ENCODE peak calls at places on chromosome 12, in five cellular contexts. A is neuronal stem cell, T is sigmoid colon, N is IMR-90, M is stomach. S is an unnamed sample. For H3K4me1, the result is how much of the 10 kb centered on the place peaks cover.

GRCh38 chr12:120094485-120094884 is 22.1 kb downstream of the RAB35 start:
- DNase-seq in M (no peak), T (no peak), N (no peak), A (no peak), S (no peak)

GRCh38 chr12:51127050-51127729 is 43.8 kb upstream of the CSRNP2 start:
- DNase-seq in T (no peak), N (peak), M (no peak), A (no peak), S (peak)

GRCh38 chr12:58741226-58741625 is 179.1 kb downstream of the LRIG3 start:
- DNase-seq in T (no peak), N (no peak), A (no peak), M (no peak), S (no peak)

GRCh38 chr12:50057000-50057841 is at the start of gene ASIC1:
- DNase-seq in N (peak), A (peak), M (peak), T (peak), S (peak)

GRCh38 chr12:12115531-12115930 is 44.8 kb downstream of the BCL2L14 start:
- DNase-seq in T (no peak), N (no peak), A (no peak), M (no peak), S (no peak)

GRCh38 chr12:6974180-6974579 is 3.5 kb downstream of the EMG1 start:
- DNase-seq in N (no peak), A (no peak), T (no peak), M (no peak), S (no peak)

GRCh38 chr12:116196752-116197718 is 80.5 kb downstream of the MED13L start:
- DNase-seq in T (no peak), M (no peak), N (no peak), A (no peak), S (no peak)

GRCh38 chr12:113889076-113889475 is 77.0 kb downstream of the RBM19 start:
- DNase-seq in A (no peak), N (peak), M (no peak), T (no peak), S (peak)

GRCh38 chr12:32566663-32567634 is 112.2 kb upstream of the DNM1L start:
- DNase-seq in T (no peak), M (no peak), N (peak), A (no peak), S (peak)

GRCh38 chr12:119258149-119258548 is 76.4 kb upstream of the CCDC60 start:
- DNase-seq in T (no peak), N (no peak), A (no peak), M (no peak), S (no peak)

GRCh38 chr12:3117628-3118027 is 40.4 kb downstream of the TSPAN9 start:
- DNase-seq in M (no peak), T (no peak), A (no peak), N (peak), S (peak)

GRCh38 chr12:1212529-1212928 is 221.5 kb downstream of the ERC1 start:
- DNase-seq in T (no peak), M (no peak), N (no peak), A (no peak), S (no peak)

DNA sequence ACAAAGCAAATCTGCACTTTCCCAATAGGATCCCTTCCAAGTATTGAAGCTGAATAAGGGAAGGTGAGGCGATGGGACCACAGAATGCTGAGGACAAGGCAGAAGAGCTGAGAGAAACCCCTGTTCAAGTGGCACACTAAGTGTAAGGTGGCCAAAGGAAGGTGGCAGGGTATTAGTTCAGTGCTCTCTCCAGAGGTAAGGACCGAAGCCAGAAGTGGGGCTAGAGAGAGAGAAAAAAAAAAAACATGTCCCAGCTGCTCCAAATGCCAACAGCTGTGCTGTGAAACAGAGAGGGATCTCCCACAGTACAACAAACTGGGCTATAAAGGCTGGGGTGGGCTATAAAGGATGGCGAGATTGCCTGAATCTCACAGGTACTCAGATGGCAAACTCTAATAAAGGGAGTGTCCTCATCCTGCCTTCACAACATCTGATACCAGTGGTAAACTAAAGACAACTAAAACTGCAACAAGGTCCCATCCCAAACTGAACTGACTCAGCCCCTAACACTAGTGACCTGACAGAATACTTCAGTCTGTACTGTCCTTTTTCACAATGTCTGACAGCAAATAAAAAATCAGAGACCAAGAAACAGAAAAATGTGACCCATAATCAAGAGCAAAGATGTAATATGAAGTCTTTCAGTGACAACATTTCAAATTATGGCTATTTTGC is 47.9 kb downstream of the CDK17 start:
- DNase-seq in A (no peak), N (no peak), M (no peak), T (no peak), S (peak)
- H3K4me1 ChIP-seq in A (under half), N (under half), M (under half), T (under half), S (under half)

GRCh38 chr12:72271401-72271740 is 799 bp upstream of the TRHDE start:
- DNase-seq in N (peak), M (no peak), T (no peak), A (peak), S (no peak)
- H3K27ac ChIP-seq in N (peak), M (peak), T (peak), A (peak), S (no peak)

GRCh38 chr12:47811581-47812484 is 7.9 kb downstream of the HDAC7 start:
- DNase-seq in A (no peak), M (no peak), T (peak), N (peak), S (no peak)
- H3K4me1 ChIP-seq in A (half or more), M (half or more), T (under half), N (half or more), S (under half)

GRCh38 chr12:42174978-42175377 is 30.3 kb upstream of the GXYLT1 start:
- DNase-seq in N (no peak), M (no peak), T (no peak), A (no peak), S (no peak)

GRCh38 chr12:42173961-42174521 is 29.4 kb upstream of the GXYLT1 start:
- DNase-seq in T (no peak), N (no peak), M (no peak), A (no peak), S (no peak)

DNA sequence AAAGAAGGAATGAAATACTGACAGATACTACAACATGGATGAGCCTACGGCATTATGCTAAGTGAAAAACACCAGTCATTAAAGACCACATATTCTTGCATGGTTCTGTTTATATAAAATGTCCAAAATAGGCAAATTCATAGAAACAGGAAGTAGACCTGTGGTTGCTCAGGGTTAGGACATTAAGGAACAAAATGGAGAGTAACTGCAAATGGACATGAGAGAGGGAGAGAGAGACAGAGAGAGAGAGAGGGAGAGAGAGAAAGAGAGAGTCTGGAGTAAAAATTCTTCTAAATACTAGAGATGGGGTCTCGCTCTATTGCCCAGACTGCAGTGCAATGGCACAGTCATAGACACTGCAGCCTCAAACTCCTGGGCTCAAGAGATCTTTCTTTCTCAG is 28.1 kb upstream of the GXYLT1 start:
- DNase-seq in N (no peak), A (no peak), T (no peak), M (no peak), S (no peak)
- H3K27ac ChIP-seq in N (no peak), A (no peak), T (no peak), M (no peak), S (no peak)

S was measured in SJCRH30.